ENCODE peak calls at places on chromosomes 7 and 10, in seven cellular contexts. T is B cell, Y is SK-N-SH, I is IMR-90, C is HFF-Myc, L is GM12865, W is Calu3. F is an unnamed sample.

GRCh38 chr10:97411411-97411810 is 10.3 kb upstream of the RRP12 start:
- DNase-seq in T (no peak), Y (no peak), I (peak; percentile 37), C (no peak), L (no peak), W (no peak), F (no peak)

GRCh38 chr7:83248000-83248399 is 85.3 kb upstream of the PCLO start:
- DNase-seq in T (no peak), Y (no peak), I (no peak), C (no peak), L (no peak), W (no peak), F (no peak)

GRCh38 chr7:134890246-134891240 is 95.8 kb upstream of the AGBL3 start:
- DNase-seq in T (no peak), Y (peak; percentile 79), I (peak; percentile 57), C (no peak), L (no peak), W (no peak), F (no peak)

GRCh38 chr10:778626-779330 is 89.3 kb upstream of the DIP2C start:
- DNase-seq in T (no peak), Y (peak; percentile 19), I (peak; percentile 28), C (no peak), L (no peak), W (no peak), F (no peak)

GRCh38 chr10:125060486-125060850 is 99.9 kb downstream of the CTBP2 start:
- DNase-seq in T (no peak), Y (no peak), I (peak; percentile 56), C (no peak), L (no peak), W (no peak), F (no peak)

GRCh38 chr7:125136341-125136740 is 206.7 kb upstream of the POT1 start:
- DNase-seq in T (no peak), Y (no peak), I (no peak), C (no peak), L (no peak), W (no peak), F (no peak)

GRCh38 chr7:70810558-70811139 is 321.3 kb upstream of the GALNT17 start:
- DNase-seq in T (no peak), Y (no peak), I (no peak), C (no peak), L (no peak), W (no peak), F (no peak)

GRCh38 chr10:76786673-76787072 is 850.9 kb downstream of the KCNMA1 start:
- DNase-seq in T (no peak), Y (no peak), I (no peak), C (no peak), L (no peak), W (no peak), F (no peak)

GRCh38 chr7:134957005-134957404 is 29.3 kb upstream of the AGBL3 start:
- DNase-seq in T (no peak), Y (no peak), I (no peak), C (no peak), L (no peak), W (no peak), F (no peak)

GRCh38 chr7:50676754-50677153 is 105.9 kb downstream of the GRB10 start:
- DNase-seq in T (no peak), Y (no peak), I (no peak), C (no peak), L (no peak), W (no peak), F (no peak)

GRCh38 chr10:50325449-50326188 is 74.3 kb upstream of the ASAH2 start:
- DNase-seq in T (peak; percentile 6), Y (no peak), I (peak; percentile 98), C (peak; percentile 92), L (peak; percentile 64), W (peak; percentile 39), F (no peak)

GRCh38 chr10:126247454-126247975 is 140.8 kb downstream of the ADAM12 start:
- DNase-seq in T (no peak), Y (no peak), I (peak; percentile 100), C (peak; percentile 90), L (no peak), W (peak; percentile 42), F (no peak)

GRCh38 chr7:128876978-128877755 is 14.5 kb downstream of the ATP6V1F start:
- DNase-seq in T (no peak), Y (no peak), I (no peak), C (no peak), L (no peak), W (no peak), F (no peak)

GRCh38 chr10:5527332-5528200 is 2.8 kb downstream of the CALML3 start:
- DNase-seq in T (no peak), Y (no peak), I (no peak), C (no peak), L (no peak), W (no peak), F (peak; percentile 18)

GRCh38 chr7:130912086-130912909 is 178.3 kb upstream of the KLF14 start:
- DNase-seq in T (no peak), Y (no peak), I (peak; percentile 85), C (no peak), L (no peak), W (no peak), F (no peak)

GRCh38 chr10:127293640-127294039 is 97.2 kb upstream of the INSYN2A start:
- DNase-seq in T (no peak), Y (no peak), I (no peak), C (peak; percentile 5), L (no peak), W (no peak), F (no peak)

GRCh38 chr7:152986369-152986768 is 226.8 kb downstream of the ACTR3B start:
- DNase-seq in T (no peak), Y (no peak), I (no peak), C (no peak), L (no peak), W (no peak), F (no peak)
- TF ChIP-seq CTCF in T (no peak), Y (no peak), I (no peak), C (no peak), L (no peak), W (no peak), F (no peak)

DNA sequence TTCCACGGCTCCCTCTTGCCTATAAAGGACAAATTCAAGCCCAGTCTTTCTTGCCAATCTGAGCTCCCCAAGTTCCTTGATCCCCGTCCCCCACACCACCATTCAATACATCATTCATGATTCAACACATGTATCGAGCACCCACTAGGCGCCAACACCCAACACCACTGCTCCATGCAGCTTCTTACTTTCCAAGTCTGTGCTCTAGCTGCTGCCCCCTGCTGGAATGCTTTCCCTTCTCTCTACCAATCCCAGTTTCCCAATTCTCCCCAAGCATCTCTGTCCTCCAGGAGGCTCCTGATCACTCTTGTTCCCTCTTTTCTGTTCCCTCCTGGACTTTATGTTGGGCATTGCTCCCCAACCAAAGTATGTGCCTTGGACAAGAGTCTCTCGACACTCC is 172.6 kb downstream of the NEURL1 start:
- DNase-seq in T (no peak), Y (peak; percentile 68), I (peak; percentile 31), C (no peak), L (peak; percentile 24), W (no peak), F (no peak)
- TF ChIP-seq CTCF in T (no peak), Y (peak; percentile 56), I (peak; percentile 45), C (peak; percentile 67), L (peak; percentile 37), W (no peak), F (peak; percentile 38)

GRCh38 chr10:98446656-98447221 is at the start of gene HPS1:
- DNase-seq in T (peak; percentile 93), Y (peak; percentile 95), I (peak; percentile 58), C (no peak), L (peak; percentile 91), W (peak; percentile 80), F (peak; percentile 67)
- TF ChIP-seq CTCF in T (no peak), Y (no peak), I (no peak), C (no peak), L (no peak), W (no peak), F (no peak)

GRCh38 chr10:116737582-116738358 is 4.6 kb downstream of the HSPA12A start:
- DNase-seq in T (no peak), Y (peak; percentile 87), I (no peak), C (no peak), L (no peak), W (no peak), F (no peak)
- TF ChIP-seq CTCF in T (no peak), Y (peak; percentile 36), I (peak; percentile 36), C (peak; percentile 48), L (no peak), W (no peak), F (peak; percentile 10)